ENCODE peak calls at places on chromosomes 13 and 19, in four cellular contexts. One of them, this sample, is unnamed.

GRCh38 chr19:42461700-42462324 is 19.1 kb upstream of the CXCL17 start:
- DNase-seq in activated effector memory CD4-positive, alpha-beta T cell treated with anti-CD3 and anti-CD28 coated beads, Interleukin-2, amount 50 U/mL, for 16 hours: no peak
- DNase-seq in stimulated activated CD4-positive, alpha-beta T cell treated with anti-CD3 and anti-CD28 coated beads, TNF-alpha, amount 100 ng/mL, for 48 hours: no peak
- DNase-seq in HuH-7: no peak
- DNase-seq in this sample: no peak

GRCh38 chr13:21427741-21428140 is 31.4 kb downstream of the ZDHHC20 start:
- DNase-seq in activated effector memory CD4-positive, alpha-beta T cell treated with anti-CD3 and anti-CD28 coated beads, Interleukin-2, amount 50 U/mL, for 16 hours: no peak
- DNase-seq in stimulated activated CD4-positive, alpha-beta T cell treated with anti-CD3 and anti-CD28 coated beads, TNF-alpha, amount 100 ng/mL, for 48 hours: no peak
- DNase-seq in HuH-7: no peak
- DNase-seq in this sample: no peak

GRCh38 chr19:4172861-4173473 is 9.4 kb downstream of the SIRT6 start:
- DNase-seq in activated effector memory CD4-positive, alpha-beta T cell treated with anti-CD3 and anti-CD28 coated beads, Interleukin-2, amount 50 U/mL, for 16 hours: peak; percentile 89
- DNase-seq in stimulated activated CD4-positive, alpha-beta T cell treated with anti-CD3 and anti-CD28 coated beads, TNF-alpha, amount 100 ng/mL, for 48 hours: peak; percentile 65
- DNase-seq in HuH-7: no peak
- DNase-seq in this sample: peak; percentile 66

GRCh38 chr13:99566125-99567083 is 65.1 kb downstream of the TM9SF2 start:
- DNase-seq in activated effector memory CD4-positive, alpha-beta T cell treated with anti-CD3 and anti-CD28 coated beads, Interleukin-2, amount 50 U/mL, for 16 hours: no peak
- DNase-seq in stimulated activated CD4-positive, alpha-beta T cell treated with anti-CD3 and anti-CD28 coated beads, TNF-alpha, amount 100 ng/mL, for 48 hours: no peak
- DNase-seq in HuH-7: no peak
- DNase-seq in this sample: no peak

GRCh38 chr19:13859361-13859880 is 17.5 kb upstream of the NANOS3 start:
- DNase-seq in activated effector memory CD4-positive, alpha-beta T cell treated with anti-CD3 and anti-CD28 coated beads, Interleukin-2, amount 50 U/mL, for 16 hours: no peak
- DNase-seq in stimulated activated CD4-positive, alpha-beta T cell treated with anti-CD3 and anti-CD28 coated beads, TNF-alpha, amount 100 ng/mL, for 48 hours: no peak
- DNase-seq in HuH-7: no peak
- DNase-seq in this sample: no peak

GRCh38 chr19:36528921-36529518 is 949 bp upstream of the ZNF260 start:
- DNase-seq in activated effector memory CD4-positive, alpha-beta T cell treated with anti-CD3 and anti-CD28 coated beads, Interleukin-2, amount 50 U/mL, for 16 hours: peak; percentile 66
- DNase-seq in stimulated activated CD4-positive, alpha-beta T cell treated with anti-CD3 and anti-CD28 coated beads, TNF-alpha, amount 100 ng/mL, for 48 hours: peak; percentile 9
- DNase-seq in HuH-7: peak; percentile 23
- DNase-seq in this sample: no peak

GRCh38 chr19:10812902-10813404 is 23.1 kb downstream of the TMED1 start:
- DNase-seq in activated effector memory CD4-positive, alpha-beta T cell treated with anti-CD3 and anti-CD28 coated beads, Interleukin-2, amount 50 U/mL, for 16 hours: no peak
- DNase-seq in stimulated activated CD4-positive, alpha-beta T cell treated with anti-CD3 and anti-CD28 coated beads, TNF-alpha, amount 100 ng/mL, for 48 hours: peak; percentile 20
- DNase-seq in HuH-7: no peak
- DNase-seq in this sample: no peak

GRCh38 chr13:19836472-19836871 is 27.0 kb downstream of the ZMYM5 start:
- DNase-seq in activated effector memory CD4-positive, alpha-beta T cell treated with anti-CD3 and anti-CD28 coated beads, Interleukin-2, amount 50 U/mL, for 16 hours: no peak
- DNase-seq in stimulated activated CD4-positive, alpha-beta T cell treated with anti-CD3 and anti-CD28 coated beads, TNF-alpha, amount 100 ng/mL, for 48 hours: no peak
- DNase-seq in HuH-7: no peak
- DNase-seq in this sample: no peak

GRCh38 chr13:31441804-31442487 is 242.2 kb downstream of the B3GLCT start:
- DNase-seq in activated effector memory CD4-positive, alpha-beta T cell treated with anti-CD3 and anti-CD28 coated beads, Interleukin-2, amount 50 U/mL, for 16 hours: no peak
- DNase-seq in stimulated activated CD4-positive, alpha-beta T cell treated with anti-CD3 and anti-CD28 coated beads, TNF-alpha, amount 100 ng/mL, for 48 hours: no peak
- DNase-seq in HuH-7: no peak
- DNase-seq in this sample: no peak

GRCh38 chr13:34246511-34246910 is 428.6 kb downstream of the RFC3 start:
- DNase-seq in activated effector memory CD4-positive, alpha-beta T cell treated with anti-CD3 and anti-CD28 coated beads, Interleukin-2, amount 50 U/mL, for 16 hours: no peak
- DNase-seq in stimulated activated CD4-positive, alpha-beta T cell treated with anti-CD3 and anti-CD28 coated beads, TNF-alpha, amount 100 ng/mL, for 48 hours: no peak
- DNase-seq in HuH-7: no peak
- DNase-seq in this sample: no peak

GRCh38 chr19:33303791-33304759 is 1.7 kb upstream of the CEBPA start:
- DNase-seq in activated effector memory CD4-positive, alpha-beta T cell treated with anti-CD3 and anti-CD28 coated beads, Interleukin-2, amount 50 U/mL, for 16 hours: peak; percentile 59
- DNase-seq in stimulated activated CD4-positive, alpha-beta T cell treated with anti-CD3 and anti-CD28 coated beads, TNF-alpha, amount 100 ng/mL, for 48 hours: no peak
- DNase-seq in HuH-7: no peak
- DNase-seq in this sample: peak; percentile 26

GRCh38 chr19:13104848-13105646 is 2.4 kb upstream of the LYL1 start:
- DNase-seq in activated effector memory CD4-positive, alpha-beta T cell treated with anti-CD3 and anti-CD28 coated beads, Interleukin-2, amount 50 U/mL, for 16 hours: peak; percentile 72
- DNase-seq in stimulated activated CD4-positive, alpha-beta T cell treated with anti-CD3 and anti-CD28 coated beads, TNF-alpha, amount 100 ng/mL, for 48 hours: no peak
- DNase-seq in HuH-7: no peak
- DNase-seq in this sample: no peak

GRCh38 chr19:2650515-2650914 is 52.0 kb downstream of the GNG7 start:
- DNase-seq in activated effector memory CD4-positive, alpha-beta T cell treated with anti-CD3 and anti-CD28 coated beads, Interleukin-2, amount 50 U/mL, for 16 hours: no peak
- DNase-seq in stimulated activated CD4-positive, alpha-beta T cell treated with anti-CD3 and anti-CD28 coated beads, TNF-alpha, amount 100 ng/mL, for 48 hours: no peak
- DNase-seq in HuH-7: no peak
- DNase-seq in this sample: no peak

GRCh38 chr19:10086032-10086903 is at the start of gene SHFL:
- DNase-seq in activated effector memory CD4-positive, alpha-beta T cell treated with anti-CD3 and anti-CD28 coated beads, Interleukin-2, amount 50 U/mL, for 16 hours: peak; percentile 94
- DNase-seq in stimulated activated CD4-positive, alpha-beta T cell treated with anti-CD3 and anti-CD28 coated beads, TNF-alpha, amount 100 ng/mL, for 48 hours: peak; percentile 65
- DNase-seq in HuH-7: peak; percentile 83
- DNase-seq in this sample: no peak

GRCh38 chr19:6271721-6272410 is 7.9 kb downstream of the MLLT1 start:
- DNase-seq in activated effector memory CD4-positive, alpha-beta T cell treated with anti-CD3 and anti-CD28 coated beads, Interleukin-2, amount 50 U/mL, for 16 hours: peak; percentile 50
- DNase-seq in stimulated activated CD4-positive, alpha-beta T cell treated with anti-CD3 and anti-CD28 coated beads, TNF-alpha, amount 100 ng/mL, for 48 hours: no peak
- DNase-seq in HuH-7: no peak
- DNase-seq in this sample: no peak

GRCh38 chr19:29211562-29212416 is 1.2 kb downstream of the UQCRFS1 start:
- DNase-seq in activated effector memory CD4-positive, alpha-beta T cell treated with anti-CD3 and anti-CD28 coated beads, Interleukin-2, amount 50 U/mL, for 16 hours: no peak
- DNase-seq in stimulated activated CD4-positive, alpha-beta T cell treated with anti-CD3 and anti-CD28 coated beads, TNF-alpha, amount 100 ng/mL, for 48 hours: no peak
- DNase-seq in HuH-7: peak; percentile 24
- DNase-seq in this sample: peak; percentile 10

GRCh38 chr13:91155512-91156114 is 191.9 kb upstream of the MIR17HG start:
- DNase-seq in activated effector memory CD4-positive, alpha-beta T cell treated with anti-CD3 and anti-CD28 coated beads, Interleukin-2, amount 50 U/mL, for 16 hours: no peak
- DNase-seq in stimulated activated CD4-positive, alpha-beta T cell treated with anti-CD3 and anti-CD28 coated beads, TNF-alpha, amount 100 ng/mL, for 48 hours: no peak
- DNase-seq in HuH-7: no peak
- DNase-seq in this sample: peak; percentile 86

GRCh38 chr19:3547767-3548282 is 8.9 kb downstream of the TEKTIP1 start:
- DNase-seq in activated effector memory CD4-positive, alpha-beta T cell treated with anti-CD3 and anti-CD28 coated beads, Interleukin-2, amount 50 U/mL, for 16 hours: no peak
- DNase-seq in stimulated activated CD4-positive, alpha-beta T cell treated with anti-CD3 and anti-CD28 coated beads, TNF-alpha, amount 100 ng/mL, for 48 hours: no peak
- DNase-seq in HuH-7: no peak
- DNase-seq in this sample: no peak

GRCh38 chr13:96141032-96141431 is 51.1 kb downstream of the HS6ST3 start:
- DNase-seq in activated effector memory CD4-positive, alpha-beta T cell treated with anti-CD3 and anti-CD28 coated beads, Interleukin-2, amount 50 U/mL, for 16 hours: no peak
- DNase-seq in stimulated activated CD4-positive, alpha-beta T cell treated with anti-CD3 and anti-CD28 coated beads, TNF-alpha, amount 100 ng/mL, for 48 hours: no peak
- DNase-seq in HuH-7: no peak
- DNase-seq in this sample: no peak

GRCh38 chr19:34960103-34960805 is 3.8 kb downstream of the ZNF792 start:
- DNase-seq in activated effector memory CD4-positive, alpha-beta T cell treated with anti-CD3 and anti-CD28 coated beads, Interleukin-2, amount 50 U/mL, for 16 hours: no peak
- DNase-seq in stimulated activated CD4-positive, alpha-beta T cell treated with anti-CD3 and anti-CD28 coated beads, TNF-alpha, amount 100 ng/mL, for 48 hours: no peak
- DNase-seq in HuH-7: no peak
- DNase-seq in this sample: no peak

GRCh38 chr19:53172892-53173291 is 14.0 kb upstream of the ZNF347 start:
- DNase-seq in activated effector memory CD4-positive, alpha-beta T cell treated with anti-CD3 and anti-CD28 coated beads, Interleukin-2, amount 50 U/mL, for 16 hours: no peak
- DNase-seq in stimulated activated CD4-positive, alpha-beta T cell treated with anti-CD3 and anti-CD28 coated beads, TNF-alpha, amount 100 ng/mL, for 48 hours: no peak
- DNase-seq in HuH-7: no peak
- DNase-seq in this sample: no peak

GRCh38 chr13:26468203-26468602 is 89.3 kb upstream of the WASF3 start:
- DNase-seq in activated effector memory CD4-positive, alpha-beta T cell treated with anti-CD3 and anti-CD28 coated beads, Interleukin-2, amount 50 U/mL, for 16 hours: no peak
- DNase-seq in stimulated activated CD4-positive, alpha-beta T cell treated with anti-CD3 and anti-CD28 coated beads, TNF-alpha, amount 100 ng/mL, for 48 hours: no peak
- DNase-seq in HuH-7: no peak
- DNase-seq in this sample: no peak

GRCh38 chr19:57648336-57649003 is 15.5 kb downstream of the ZNF211 start:
- DNase-seq in activated effector memory CD4-positive, alpha-beta T cell treated with anti-CD3 and anti-CD28 coated beads, Interleukin-2, amount 50 U/mL, for 16 hours: no peak
- DNase-seq in stimulated activated CD4-positive, alpha-beta T cell treated with anti-CD3 and anti-CD28 coated beads, TNF-alpha, amount 100 ng/mL, for 48 hours: no peak
- DNase-seq in HuH-7: no peak
- DNase-seq in this sample: no peak

GRCh38 chr19:43754562-43755255 is at the start of gene SMG9:
- DNase-seq in activated effector memory CD4-positive, alpha-beta T cell treated with anti-CD3 and anti-CD28 coated beads, Interleukin-2, amount 50 U/mL, for 16 hours: peak; percentile 99
- DNase-seq in stimulated activated CD4-positive, alpha-beta T cell treated with anti-CD3 and anti-CD28 coated beads, TNF-alpha, amount 100 ng/mL, for 48 hours: peak; percentile 95
- DNase-seq in HuH-7: peak; percentile 97
- DNase-seq in this sample: peak; percentile 98

GRCh38 chr19:40908981-40909380 is 26.9 kb upstream of the CYP2A7 start:
- DNase-seq in activated effector memory CD4-positive, alpha-beta T cell treated with anti-CD3 and anti-CD28 coated beads, Interleukin-2, amount 50 U/mL, for 16 hours: peak; percentile 72
- DNase-seq in stimulated activated CD4-positive, alpha-beta T cell treated with anti-CD3 and anti-CD28 coated beads, TNF-alpha, amount 100 ng/mL, for 48 hours: no peak
- DNase-seq in HuH-7: peak; percentile 41
- DNase-seq in this sample: peak; percentile 64

GRCh38 chr13:59094149-59094548 is 1069.6 kb downstream of the DIAPH3 start:
- DNase-seq in activated effector memory CD4-positive, alpha-beta T cell treated with anti-CD3 and anti-CD28 coated beads, Interleukin-2, amount 50 U/mL, for 16 hours: no peak
- DNase-seq in stimulated activated CD4-positive, alpha-beta T cell treated with anti-CD3 and anti-CD28 coated beads, TNF-alpha, amount 100 ng/mL, for 48 hours: no peak
- DNase-seq in HuH-7: no peak
- DNase-seq in this sample: no peak

GRCh38 chr19:29247912-29248311 is 35.0 kb upstream of the UQCRFS1 start:
- DNase-seq in activated effector memory CD4-positive, alpha-beta T cell treated with anti-CD3 and anti-CD28 coated beads, Interleukin-2, amount 50 U/mL, for 16 hours: no peak
- DNase-seq in stimulated activated CD4-positive, alpha-beta T cell treated with anti-CD3 and anti-CD28 coated beads, TNF-alpha, amount 100 ng/mL, for 48 hours: no peak
- DNase-seq in HuH-7: no peak
- DNase-seq in this sample: no peak

GRCh38 chr19:58058428-58058827 is 654 bp upstream of the ZNF135 start:
- DNase-seq in activated effector memory CD4-positive, alpha-beta T cell treated with anti-CD3 and anti-CD28 coated beads, Interleukin-2, amount 50 U/mL, for 16 hours: no peak
- DNase-seq in stimulated activated CD4-positive, alpha-beta T cell treated with anti-CD3 and anti-CD28 coated beads, TNF-alpha, amount 100 ng/mL, for 48 hours: no peak
- DNase-seq in HuH-7: no peak
- DNase-seq in this sample: no peak

GRCh38 chr13:101258071-101258470 is 158.2 kb downstream of the NALCN start:
- DNase-seq in activated effector memory CD4-positive, alpha-beta T cell treated with anti-CD3 and anti-CD28 coated beads, Interleukin-2, amount 50 U/mL, for 16 hours: peak; percentile 76
- DNase-seq in stimulated activated CD4-positive, alpha-beta T cell treated with anti-CD3 and anti-CD28 coated beads, TNF-alpha, amount 100 ng/mL, for 48 hours: peak; percentile 47
- DNase-seq in HuH-7: no peak
- DNase-seq in this sample: no peak

GRCh38 chr13:30576528-30576927 is 41.2 kb upstream of the USPL1 start:
- DNase-seq in activated effector memory CD4-positive, alpha-beta T cell treated with anti-CD3 and anti-CD28 coated beads, Interleukin-2, amount 50 U/mL, for 16 hours: peak; percentile 78
- DNase-seq in stimulated activated CD4-positive, alpha-beta T cell treated with anti-CD3 and anti-CD28 coated beads, TNF-alpha, amount 100 ng/mL, for 48 hours: peak; percentile 29
- DNase-seq in HuH-7: no peak
- DNase-seq in this sample: no peak

This sample was measured in Caco-2.